ENCODE peak calls at places on chromosomes 11 and 22, in eight cellular contexts. N is neuronal stem cell, C is OCI-LY7, W is aorta, K is AG04450, I is right atrium auricular region, Y is IMR-90, X is colonic mucosa. F is an unnamed sample.

GRCh38 chr22:26447594-26448329 is 18.7 kb downstream of the ASPHD2 start:
- DNase-seq in I (no peak), X (no peak), K (no peak), C (no peak), W (no peak), Y (no peak), N (no peak), F (no peak)

GRCh38 chr11:98455500-98456186 is 565.1 kb upstream of the CNTN5 start:
- DNase-seq in X (no peak), Y (no peak), I (no peak), C (no peak), K (no peak), W (no peak), N (no peak), F (no peak)

GRCh38 chr11:60100511-60100910 is 12.0 kb downstream of the MS4A2 start:
- DNase-seq in Y (no peak), X (no peak), K (no peak), W (no peak), C (no peak), N (no peak), I (no peak), F (no peak)

GRCh38 chr11:71140206-71140919 is 112.0 kb downstream of the SHANK2 start:
- DNase-seq in Y (no peak), W (no peak), I (no peak), K (no peak), N (no peak), X (no peak), C (no peak), F (no peak)

GRCh38 chr11:66218026-66218425 is 50.4 kb upstream of the RAB1B start:
- DNase-seq in Y (no peak), I (no peak), X (no peak), W (no peak), C (no peak), K (no peak), N (no peak), F (no peak)

GRCh38 chr22:20010307-20011122 is 6.1 kb downstream of the ARVCF start:
- DNase-seq in Y (no peak), W (peak; percentile 29), N (no peak), C (no peak), X (no peak), I (no peak), K (no peak), F (no peak)

GRCh38 chr11:17798716-17799115 is 64.1 kb downstream of the KCNC1 start:
- DNase-seq in I (no peak), N (no peak), C (no peak), Y (no peak), X (no peak), W (no peak), K (no peak), F (no peak)

GRCh38 chr11:73262851-73263495 is 9.2 kb upstream of the P2RY6 start:
- DNase-seq in Y (peak; percentile 52), C (no peak), W (no peak), N (no peak), K (no peak), X (no peak), I (peak; percentile 50), F (no peak)

GRCh38 chr11:58024601-58025091 is 965 bp downstream of the OR9Q1 start:
- DNase-seq in K (no peak), Y (peak; percentile 60), I (peak; percentile 63), X (peak; percentile 54), C (no peak), W (peak; percentile 90), N (no peak), F (no peak)

GRCh38 chr11:114964676-114965214 is 286.4 kb downstream of the NXPE2 start:
- DNase-seq in Y (no peak), K (no peak), X (no peak), I (no peak), W (no peak), C (no peak), N (no peak), F (no peak)

GRCh38 chr11:67433536-67434394 is 3.7 kb downstream of the PTPRCAP start:
- DNase-seq in X (no peak), Y (no peak), I (no peak), K (no peak), N (no peak), W (no peak), C (no peak), F (no peak)

GRCh38 chr11:24760681-24761080 is 263.8 kb downstream of the LUZP2 start:
- DNase-seq in Y (peak; percentile 30), N (no peak), C (no peak), W (no peak), X (no peak), K (no peak), I (no peak), F (no peak)

DNA sequence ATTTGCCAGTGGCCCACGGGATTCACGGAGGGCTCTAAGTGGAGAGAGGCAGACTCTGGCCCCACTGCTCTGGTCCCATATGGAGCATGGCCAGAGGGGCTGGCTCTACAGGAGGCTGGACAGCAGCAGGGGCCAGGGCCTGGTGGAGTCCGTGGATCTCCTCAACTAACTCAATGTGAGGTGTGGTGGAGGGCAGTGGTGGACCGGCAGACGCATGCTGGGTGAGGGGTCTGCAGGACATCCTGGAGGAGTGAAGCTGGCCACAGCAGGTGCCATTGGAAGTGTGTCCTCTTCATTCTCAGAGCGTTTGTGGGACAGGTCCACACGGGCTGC is 15.6 kb downstream of the IGF2 start:
- DNase-seq in I (no peak), W (no peak), C (no peak), N (no peak), Y (no peak), K (no peak), X (no peak), F (no peak)
- H3K27ac ChIP-seq in I (no peak overlapping the region), W (no peak overlapping the region), C (no peak overlapping the region), N (no peak overlapping the region), Y (no peak overlapping the region), K (no peak overlapping the region), X (no peak overlapping the region), F (no peak overlapping the region)

GRCh38 chr11:111407652-111408051 is 28.6 kb upstream of the POU2AF1 start:
- DNase-seq in Y (no peak), W (no peak), C (no peak), I (no peak), X (no peak), N (no peak), K (no peak), F (no peak)
- H3K27ac ChIP-seq in Y (no peak overlapping the region), W (no peak overlapping the region), C (no peak overlapping the region), I (no peak overlapping the region), X (no peak overlapping the region), N (no peak overlapping the region), K (no peak overlapping the region), F (no peak overlapping the region)

GRCh38 chr11:9568161-9568853 is 5.2 kb upstream of the WEE1 start:
- DNase-seq in N (no peak), W (no peak), Y (peak; percentile 28), C (no peak), K (no peak), I (no peak), X (no peak), F (no peak)

GRCh38 chr11:9567401-9567800 is 6.1 kb upstream of the WEE1 start:
- DNase-seq in X (no peak), W (no peak), C (no peak), Y (no peak), I (no peak), N (no peak), K (no peak), F (no peak)

GRCh38 chr11:9566561-9567063 is 6.9 kb upstream of the WEE1 start:
- DNase-seq in X (no peak), N (no peak), K (no peak), C (no peak), Y (peak; percentile 88), W (no peak), I (no peak), F (no peak)

GRCh38 chr11:9563196-9563730 is 10.2 kb upstream of the WEE1 start:
- DNase-seq in N (no peak), X (no peak), C (no peak), I (no peak), K (no peak), Y (no peak), W (no peak), F (no peak)

GRCh38 chr11:9565822-9566560 is 7.5 kb upstream of the WEE1 start:
- DNase-seq in C (no peak), I (peak; percentile 89), K (peak; percentile 100), W (peak; percentile 68), Y (peak; percentile 100), N (peak; percentile 89), X (peak; percentile 61), F (no peak)
- H3K27ac ChIP-seq in C (no peak overlapping the region), I (peak overlapping the region; percentile 99), K (peak overlapping the region; percentile 91), W (peak overlapping the region; percentile 98), Y (peak overlapping the region; percentile 94), N (peak overlapping the region; percentile 67), X (peak overlapping the region; percentile 65), F (no peak overlapping the region)

GRCh38 chr11:8186429-8186828 is 17.6 kb upstream of the RIC3 start:
- DNase-seq in C (no peak), N (no peak), Y (no peak), W (no peak), I (no peak), K (no peak), X (no peak), F (no peak)

GRCh38 chr11:8192896-8193209 is 24.0 kb upstream of the RIC3 start:
- DNase-seq in C (no peak), X (no peak), Y (no peak), K (no peak), I (no peak), W (no peak), N (no peak), F (no peak)

GRCh38 chr11:8196749-8197148 is 27.9 kb upstream of the RIC3 start:
- DNase-seq in X (no peak), K (no peak), Y (no peak), I (no peak), C (no peak), W (no peak), N (no peak), F (no peak)

DNA sequence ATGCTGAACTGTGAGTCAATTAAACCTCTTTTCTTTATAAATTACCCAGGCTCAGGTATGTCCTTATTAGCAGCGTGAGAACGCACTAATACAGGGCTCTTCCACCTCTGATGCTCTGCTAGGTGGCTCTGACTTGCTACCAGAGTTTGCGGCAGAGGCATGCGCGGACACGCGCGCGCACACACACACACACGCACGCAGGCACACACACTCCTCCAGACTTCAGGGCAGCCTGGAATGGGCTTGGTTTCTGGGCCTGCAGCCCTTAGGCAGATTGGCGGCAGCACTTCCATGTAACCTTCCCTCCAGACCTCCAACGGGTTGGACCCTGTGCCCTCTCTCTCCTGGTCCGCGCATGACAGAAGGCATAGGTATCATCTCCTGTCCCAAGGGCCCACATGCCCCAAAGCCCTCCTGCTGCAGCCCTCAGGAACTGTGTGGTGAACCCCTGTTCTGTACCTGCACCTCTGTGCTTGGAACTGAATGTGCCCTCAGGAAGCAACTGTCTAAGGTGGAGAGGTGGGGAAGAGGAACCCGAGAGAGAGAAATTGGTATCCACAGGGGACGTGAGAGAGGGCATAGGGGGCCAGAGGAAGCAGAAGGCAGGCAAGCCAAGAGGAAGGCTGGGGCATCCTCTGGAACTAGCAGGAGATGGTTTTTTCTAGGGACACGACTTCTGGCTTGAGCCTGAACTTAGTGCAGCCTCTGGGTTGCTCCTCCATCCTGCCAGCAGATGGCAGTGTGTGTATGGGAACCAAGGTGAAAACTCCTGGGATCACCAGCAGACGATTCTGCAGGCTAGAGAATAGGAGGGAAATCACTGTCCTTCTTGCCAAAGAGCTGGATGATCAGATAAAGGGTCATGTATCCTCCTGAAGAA is 23.4 kb upstream of the RIC3 start:
- DNase-seq in K (peak; percentile 32), W (peak; percentile 70), X (peak; percentile 63), C (peak; percentile 54), I (no peak), N (peak; percentile 73), Y (peak; percentile 63), F (peak; percentile 44)
- H3K27ac ChIP-seq in K (no peak overlapping the region), W (no peak overlapping the region), X (no peak overlapping the region), C (no peak overlapping the region), I (no peak overlapping the region), N (no peak overlapping the region), Y (no peak overlapping the region), F (no peak overlapping the region)

GRCh38 chr11:120333801-120334200 is 2.4 kb upstream of the ARHGEF12 start:
- DNase-seq in Y (no peak), C (no peak), I (no peak), X (no peak), K (no peak), N (no peak), W (no peak), F (no peak)
- H3K27ac ChIP-seq in Y (no peak overlapping the region), C (no peak overlapping the region), I (peak overlapping the region; percentile 100), X (no peak overlapping the region), K (no peak overlapping the region), N (no peak overlapping the region), W (peak overlapping the region; percentile 78), F (peak overlapping the region; percentile 85)